ENCODE peak calls at places on chromosomes 6 and 20, in eight cellular contexts. F is GM10248; I is HCT116; T is choroid plexus epithelial cell; J is CD8-positive, alpha-beta T cell; L is AG09309; U is glutamatergic neuron; E is kidney. A is an unnamed sample.

GRCh38 chr6:24430086-24430485 is 27.4 kb downstream of the MRS2 start:
- DNase-seq in F (no peak), I (no peak), T (no peak), J (no peak), L (no peak), U (no peak), E (no peak), A (no peak)

GRCh38 chr20:24667689-24668383 is 198.4 kb downstream of the SYNDIG1 start:
- DNase-seq in F (no peak), I (no peak), T (no peak), J (no peak), L (no peak), U (no peak), E (peak), A (no peak)

GRCh38 chr20:61829526-61829925 is 236.2 kb downstream of the TAF4 start:
- DNase-seq in F (no peak), I (no peak), T (no peak), J (no peak), L (no peak), U (peak), E (peak), A (no peak)

GRCh38 chr6:131660195-131660594 is 23.1 kb downstream of the ENPP3 start:
- DNase-seq in F (no peak), I (peak), T (peak), J (no peak), L (no peak), U (no peak), E (no peak), A (no peak)

GRCh38 chr6:160076009-160076408 is 45.6 kb upstream of the SLC22A1 start:
- DNase-seq in F (no peak), I (no peak), T (no peak), J (no peak), L (no peak), U (no peak), E (no peak), A (no peak)

GRCh38 chr6:116624036-116624805 is 7.9 kb downstream of the RSPH4A start:
- DNase-seq in F (no peak), I (peak), T (no peak), J (no peak), L (no peak), U (no peak), E (no peak), A (no peak)

GRCh38 chr6:1945235-1945832 is 300.1 kb downstream of the GMDS start:
- DNase-seq in F (no peak), I (no peak), T (no peak), J (no peak), L (no peak), U (no peak), E (no peak), A (no peak)

GRCh38 chr6:112931835-112932234 is 584.7 kb downstream of the RFPL4B start:
- DNase-seq in F (no peak), I (no peak), T (peak), J (no peak), L (peak), U (no peak), E (no peak), A (no peak)

GRCh38 chr20:61271273-61272221 is 19.5 kb downstream of the CDH4 start:
- DNase-seq in F (no peak), I (no peak), T (peak), J (no peak), L (no peak), U (no peak), E (no peak), A (no peak)

GRCh38 chr6:12801141-12801540 is 84.6 kb downstream of the PHACTR1 start:
- DNase-seq in F (no peak), I (no peak), T (no peak), J (no peak), L (no peak), U (no peak), E (no peak), A (no peak)

GRCh38 chr6:132764370-132764769 is 6.7 kb upstream of the VNN2 start:
- DNase-seq in F (no peak), I (no peak), T (peak), J (no peak), L (peak), U (no peak), E (peak), A (peak)

GRCh38 chr20:34526466-34526865 is 10.2 kb downstream of the DYNLRB1 start:
- DNase-seq in F (no peak), I (no peak), T (no peak), J (no peak), L (no peak), U (no peak), E (no peak), A (no peak)

GRCh38 chr20:17936306-17936790 is 32.2 kb downstream of the SNX5 start:
- DNase-seq in F (no peak), I (no peak), T (peak), J (no peak), L (no peak), U (no peak), E (no peak), A (peak)

GRCh38 chr20:53748176-53748575 is 154.5 kb upstream of the ZNF217 start:
- DNase-seq in F (no peak), I (no peak), T (no peak), J (no peak), L (no peak), U (no peak), E (no peak), A (no peak)

GRCh38 chr6:129792049-129792448 is 69.1 kb downstream of the TMEM244 start:
- DNase-seq in F (no peak), I (no peak), T (no peak), J (no peak), L (no peak), U (no peak), E (no peak), A (no peak)

GRCh38 chr6:152682141-152682540 is 15.6 kb upstream of the MYCT1 start:
- DNase-seq in F (no peak), I (no peak), T (no peak), J (no peak), L (no peak), U (no peak), E (no peak), A (no peak)

GRCh38 chr20:39822667-39823066 is 860.5 kb downstream of the DHX35 start:
- DNase-seq in F (no peak), I (no peak), T (peak), J (no peak), L (peak), U (no peak), E (no peak), A (no peak)

GRCh38 chr6:30820196-30820595 is 64.1 kb upstream of the DDR1 start:
- DNase-seq in F (no peak), I (peak), T (peak), J (no peak), L (peak), U (no peak), E (peak), A (no peak)

GRCh38 chr6:149164199-149164745 is 153.2 kb upstream of the TAB2 start:
- DNase-seq in F (no peak), I (no peak), T (peak), J (no peak), L (no peak), U (no peak), E (no peak), A (no peak)

GRCh38 chr6:32152414-32153251 is 894 bp upstream of the PRRT1 start:
- DNase-seq in F (no peak), I (no peak), T (peak), J (no peak), L (no peak), U (peak), E (no peak), A (no peak)

GRCh38 chr6:167555836-167556235 is 230.9 kb downstream of the TTLL2 start:
- DNase-seq in F (no peak), I (no peak), T (no peak), J (no peak), L (no peak), U (no peak), E (no peak), A (no peak)
- TF ChIP-seq CTCF in F (no peak), I (no peak), T (no peak), J (no peak), L (no peak), U (no peak), E (no peak), A (no peak)

GRCh38 chr6:28771401-28772267 is 152.2 kb downstream of the TRIM27 start:
- DNase-seq in F (no peak), I (no peak), T (no peak), J (no peak), L (no peak), U (peak), E (no peak), A (peak)
- TF ChIP-seq CTCF in F (no peak), I (peak), T (no peak), J (no peak), L (no peak), U (peak), E (no peak), A (peak)

GRCh38 chr20:10309326-10309725 is 90.7 kb downstream of the SNAP25 start:
- DNase-seq in F (no peak), I (no peak), T (peak), J (no peak), L (peak), U (no peak), E (no peak), A (no peak)
- TF ChIP-seq CTCF in F (no peak), I (no peak), T (no peak), J (no peak), L (no peak), U (no peak), E (no peak), A (no peak)

GRCh38 chr20:884983-885952 is 30.9 kb downstream of the ANGPT4 start:
- DNase-seq in F (no peak), I (no peak), T (peak), J (no peak), L (peak), U (peak), E (no peak), A (peak)
- TF ChIP-seq CTCF in F (no peak), I (no peak), T (no peak), J (no peak), L (no peak), U (no peak), E (no peak), A (peak)

GRCh38 chr6:35402856-35403191 is 49.3 kb upstream of the FANCE start:
- DNase-seq in F (no peak), I (no peak), T (no peak), J (no peak), L (no peak), U (no peak), E (no peak), A (no peak)

GRCh38 chr6:35401514-35401913 is 50.6 kb upstream of the FANCE start:
- DNase-seq in F (no peak), I (no peak), T (no peak), J (no peak), L (no peak), U (no peak), E (no peak), A (no peak)

GRCh38 chr6:35400901-35401311 is 51.2 kb upstream of the FANCE start:
- DNase-seq in F (no peak), I (peak), T (no peak), J (no peak), L (no peak), U (no peak), E (no peak), A (no peak)

GRCh38 chr6:35403544-35404442 is 48.3 kb upstream of the FANCE start:
- DNase-seq in F (no peak), I (no peak), T (no peak), J (no peak), L (no peak), U (no peak), E (no peak), A (no peak)

DNA sequence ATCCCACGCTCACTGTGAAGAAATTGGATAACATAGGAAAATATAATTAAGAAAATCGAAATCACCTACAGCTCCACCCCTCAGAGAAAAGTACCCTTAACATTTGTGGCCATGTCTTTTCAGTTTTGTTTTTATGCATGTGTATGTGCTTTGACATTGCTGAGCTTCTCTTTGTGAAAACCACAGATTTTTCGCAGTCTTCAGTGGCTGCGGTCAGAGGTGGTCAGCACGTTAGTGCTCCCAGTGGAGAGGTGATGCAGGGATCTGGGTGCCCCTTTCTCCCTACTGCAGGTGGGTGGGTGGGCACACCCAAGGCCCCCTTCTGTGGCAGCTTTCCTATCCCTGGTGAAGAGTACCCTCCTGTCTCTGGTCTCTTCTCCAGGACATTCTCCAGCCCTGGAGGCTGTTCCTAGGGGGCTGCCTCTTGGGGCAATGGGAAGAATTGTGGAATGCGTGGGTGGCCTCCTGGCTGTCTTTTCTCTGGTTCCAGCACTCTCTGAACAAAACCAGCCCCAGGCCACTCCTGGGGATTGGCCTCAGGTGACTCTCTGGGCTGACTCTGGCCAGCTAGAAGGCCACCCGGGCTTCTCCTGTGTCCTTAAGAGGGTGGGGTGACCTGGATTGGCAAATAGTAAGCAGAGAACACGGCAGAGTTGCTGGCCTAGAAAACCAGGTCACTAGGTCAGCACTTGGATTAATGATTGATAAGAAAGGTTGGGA is 49.8 kb upstream of the FANCE start:
- DNase-seq in F (peak), I (no peak), T (no peak), J (no peak), L (no peak), U (no peak), E (no peak), A (no peak)
- TF ChIP-seq CTCF in F (no peak), I (no peak), T (no peak), J (no peak), L (no peak), U (no peak), E (no peak), A (no peak)

DNA sequence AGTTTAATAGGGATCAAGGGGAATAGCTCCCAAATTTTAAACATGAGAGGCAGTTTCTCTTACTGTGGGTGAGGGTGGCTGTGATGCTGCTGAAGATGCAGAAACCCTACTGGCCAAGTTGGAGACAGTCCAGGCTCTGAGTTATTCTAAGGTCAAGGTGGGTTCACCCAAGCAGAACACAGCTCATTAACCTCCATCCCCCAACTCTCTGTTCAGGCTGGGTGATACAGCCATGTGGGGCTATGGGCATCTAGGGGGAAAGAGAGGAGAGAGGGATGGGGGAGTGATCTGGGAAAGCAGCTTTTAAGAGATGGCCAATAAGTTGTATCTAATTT is 18.9 kb upstream of the TRAM2 start:
- DNase-seq in F (no peak), I (no peak), T (no peak), J (no peak), L (no peak), U (no peak), E (no peak), A (peak)
- TF ChIP-seq CTCF in F (no peak), I (no peak), T (peak), J (no peak), L (no peak), U (no peak), E (no peak), A (no peak)

DNA sequence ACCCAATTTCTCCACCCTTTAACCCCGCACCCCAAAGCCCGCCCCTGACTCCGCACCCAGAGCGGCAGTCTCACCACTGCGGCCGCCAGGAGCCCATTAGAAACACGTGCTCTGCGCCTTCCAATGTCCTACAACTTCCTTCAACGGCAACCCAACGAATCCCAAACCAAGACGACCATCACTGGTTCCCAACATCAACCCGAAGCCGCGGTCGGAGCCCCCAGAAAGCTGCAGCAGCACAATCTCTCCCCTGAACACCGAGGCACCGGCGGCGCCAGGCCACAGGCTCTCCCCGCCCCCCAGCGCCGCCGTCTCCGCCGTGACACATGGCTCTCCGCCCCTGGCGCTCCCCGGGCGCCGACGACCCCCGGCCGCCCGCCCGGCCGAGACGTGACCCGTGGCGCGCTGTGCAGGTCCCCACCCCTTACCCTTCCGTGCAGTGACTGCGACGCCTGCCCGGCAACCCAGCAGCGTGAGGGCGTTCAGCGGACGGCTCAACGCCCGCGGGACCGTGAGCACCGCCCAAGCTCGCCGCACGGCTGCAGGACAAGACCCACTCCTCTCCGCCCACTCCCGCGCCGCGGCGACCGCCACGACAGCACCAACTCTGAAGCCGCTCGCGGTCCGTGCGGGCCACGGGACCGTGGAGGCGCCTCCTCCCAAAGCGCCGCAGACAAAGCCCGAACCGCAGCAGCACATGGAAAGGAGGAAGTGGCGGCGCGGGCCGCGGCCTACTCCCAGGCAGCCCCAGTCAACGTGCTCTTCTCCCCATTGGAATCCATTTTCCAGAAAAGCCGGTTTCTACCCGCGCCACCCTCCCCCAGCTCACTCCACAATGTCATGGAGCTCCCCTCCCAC is 541 bp downstream of the SYNCRIP start:
- DNase-seq in F (peak), I (no peak), T (peak), J (peak), L (no peak), U (peak), E (peak), A (peak)
- TF ChIP-seq CTCF in F (no peak), I (no peak), T (peak), J (no peak), L (peak), U (no peak), E (no peak), A (no peak)

GRCh38 chr20:37305079-37305478 is 15.6 kb downstream of the MANBAL start:
- DNase-seq in F (no peak), I (no peak), T (no peak), J (no peak), L (no peak), U (no peak), E (no peak), A (no peak)
- TF ChIP-seq CTCF in F (no peak), I (no peak), T (no peak), J (no peak), L (no peak), U (no peak), E (no peak), A (no peak)

GRCh38 chr6:164612731-164613130 is 696.7 kb downstream of the C6orf118 start:
- DNase-seq in F (no peak), I (no peak), T (no peak), J (no peak), L (no peak), U (no peak), E (no peak), A (no peak)

DNA sequence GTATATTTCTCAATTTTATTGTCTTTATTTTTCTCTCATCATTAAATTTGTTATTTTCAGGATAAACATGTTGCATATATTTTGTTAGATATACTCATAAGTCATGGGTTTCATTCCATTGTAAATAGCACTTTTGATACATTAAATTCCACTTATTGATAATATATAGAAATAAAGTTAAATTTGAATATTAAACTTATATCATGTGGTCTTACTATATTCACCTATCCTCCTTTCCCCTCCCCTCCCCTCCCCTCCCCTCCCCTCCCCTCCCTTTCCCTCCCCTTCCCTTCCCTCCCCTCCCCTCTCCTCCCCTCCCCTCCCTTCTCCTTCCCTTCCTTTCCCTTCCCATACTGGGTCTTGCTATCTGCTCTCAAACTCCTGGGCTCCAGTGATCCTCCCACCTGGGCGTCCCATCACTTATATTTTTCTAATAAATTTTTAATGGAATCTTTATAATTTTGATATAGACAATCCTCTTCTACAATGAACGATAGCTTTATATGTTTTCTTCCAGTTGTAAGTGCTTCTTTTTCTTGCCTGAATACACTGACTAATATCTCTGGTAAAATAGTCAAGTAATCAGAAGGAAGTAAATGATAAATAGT is 692.4 kb downstream of the C6orf118 start:
- DNase-seq in F (no peak), I (no peak), T (no peak), J (no peak), L (no peak), U (no peak), E (no peak), A (no peak)
- TF ChIP-seq CTCF in F (no peak), I (no peak), T (no peak), J (no peak), L (no peak), U (no peak), E (no peak), A (no peak)

GRCh38 chr6:8539446-8539845 is 104.1 kb upstream of the SLC35B3 start:
- DNase-seq in F (peak), I (peak), T (peak), J (no peak), L (no peak), U (no peak), E (no peak), A (no peak)
- TF ChIP-seq CTCF in F (peak), I (no peak), T (peak), J (no peak), L (no peak), U (no peak), E (no peak), A (peak)

A was measured in nephron progenitor cell.